ENCODE peak calls at places on chromosomes 3 and 15, in nine cellular contexts. P, M, G, U, Q, O, K, L and R are unnamed samples.

GRCh38 chr3:174776123-174776522 is 83.0 kb upstream of the NAALADL2 start:
- DNase-seq in Q (peak; percentile 75), P (no peak), O (no peak), M (no peak), U (no peak), G (no peak), L (no peak), K (no peak), R (no peak)

GRCh38 chr3:66396888-66397287 is 103.9 kb downstream of the LRIG1 start:
- DNase-seq in G (no peak), O (no peak), K (no peak), P (no peak), L (no peak), U (no peak), M (no peak), Q (no peak), R (no peak)

GRCh38 chr15:47742334-47742733 is 25.0 kb downstream of the SEMA6D start:
- DNase-seq in G (peak; percentile 8), P (no peak), L (no peak), M (no peak), O (no peak), U (no peak), K (no peak), Q (no peak), R (no peak)

GRCh38 chr15:36172970-36173369 is 406.5 kb upstream of the CDIN1 start:
- DNase-seq in K (no peak), M (no peak), P (no peak), L (no peak), U (no peak), Q (no peak), G (no peak), O (no peak), R (no peak)

GRCh38 chr3:180199396-180199795 is 162.7 kb upstream of the PEX5L start:
- DNase-seq in K (no peak), G (no peak), Q (no peak), P (no peak), O (no peak), U (no peak), L (no peak), M (no peak), R (no peak)

GRCh38 chr15:70863450-70864218 is 9.7 kb upstream of the LARP6 start:
- DNase-seq in K (no peak), G (no peak), L (no peak), Q (peak; percentile 71), O (peak; percentile 92), U (no peak), P (peak; percentile 83), M (no peak), R (no peak)

GRCh38 chr3:48417529-48418108 is 12.3 kb downstream of the PLXNB1 start:
- DNase-seq in K (no peak), P (no peak), O (no peak), G (no peak), L (no peak), M (no peak), Q (no peak), U (no peak), R (no peak)

GRCh38 chr15:60655252-60655651 is 176.3 kb upstream of the ICE2 start:
- DNase-seq in M (no peak), U (no peak), K (no peak), Q (no peak), G (no peak), P (no peak), O (no peak), L (no peak), R (no peak)

GRCh38 chr15:33284336-33284735 is 26.4 kb upstream of the RYR3 start:
- DNase-seq in O (no peak), U (no peak), K (no peak), Q (no peak), P (no peak), L (no peak), M (no peak), G (no peak), R (no peak)

GRCh38 chr15:39213385-39213840 is 367.5 kb upstream of the THBS1 start:
- DNase-seq in M (peak; percentile 29), U (no peak), P (no peak), G (peak; percentile 92), O (peak; percentile 17), Q (peak; percentile 97), K (peak; percentile 69), L (no peak), R (no peak)

GRCh38 chr3:67947808-67948508 is 293.5 kb upstream of the SUCLG2 start:
- DNase-seq in L (no peak), G (peak; percentile 69), Q (no peak), K (no peak), O (no peak), U (no peak), P (no peak), M (no peak), R (no peak)

GRCh38 chr15:71916834-71917233 is 106.5 kb downstream of the NR2E3 start:
- DNase-seq in Q (no peak), O (peak; percentile 54), M (no peak), U (no peak), G (no peak), L (peak; percentile 9), K (no peak), P (no peak), R (no peak)

GRCh38 chr3:151305081-151305777 is 11.4 kb downstream of the GPR87 start:
- DNase-seq in M (no peak), G (peak; percentile 50), K (peak; percentile 86), U (no peak), Q (peak; percentile 97), O (peak; percentile 38), L (no peak), P (peak; percentile 61), R (peak; percentile 57)

GRCh38 chr3:171155122-171155700 is 128.7 kb upstream of the SLC2A2 start:
- DNase-seq in M (no peak), K (no peak), U (no peak), L (no peak), G (no peak), Q (no peak), P (no peak), O (no peak), R (no peak)

GRCh38 chr3:141335531-141336042 is 32.7 kb upstream of the ZBTB38 start:
- DNase-seq in M (no peak), L (no peak), O (no peak), Q (peak; percentile 28), K (no peak), U (no peak), P (no peak), G (no peak), R (no peak)

GRCh38 chr3:127204841-127205582 is 12.1 kb downstream of the PRR23E start:
- DNase-seq in K (no peak), G (no peak), U (peak; percentile 40), Q (no peak), O (no peak), P (no peak), M (no peak), L (no peak), R (peak; percentile 12)

GRCh38 chr3:152779649-152780048 is 55.3 kb upstream of the P2RY1 start:
- DNase-seq in U (no peak), G (peak; percentile 26), O (no peak), P (no peak), L (no peak), M (no peak), K (no peak), Q (no peak), R (no peak)

GRCh38 chr15:44808557-44808956 is 72.2 kb downstream of the TRIM69 start:
- DNase-seq in L (no peak), K (no peak), G (no peak), M (no peak), O (no peak), P (no peak), Q (no peak), U (no peak), R (no peak)

GRCh38 chr3:50275160-50275995 is 3.5 kb upstream of the LSMEM2 start:
- DNase-seq in Q (no peak), O (no peak), U (no peak), L (no peak), G (peak; percentile 80), K (no peak), M (no peak), P (no peak), R (no peak)